ENCODE peak calls at places on chromosome 2, in eight cellular contexts. One of them, this sample, is unnamed.

GRCh38 chr2:159695798-159696448 is 16.4 kb upstream of the MARCHF7 start:
- DNase-seq in progenitor cell of endocrine pancreas: no peak
- DNase-seq in foreskin fibroblast: no peak
- DNase-seq in stimulated activated naive B cell treated with anti-CD40 and anti-IgM and Interleukin-4, amounts not matched to agents 10 μg/mL and 1 μg/mL and 100 μg/mL, for 72 hours: no peak
- DNase-seq in left cardiac atrium: no peak
- DNase-seq in amniotic stem cell: no peak
- DNase-seq in NCI-H2081: no peak
- DNase-seq in stimulated activated CD8-positive, alpha-beta memory T cell treated with anti-CD3 and anti-CD28 coated beads, Interleukin-2, amount 100 ng/mL, for 1 hour: no peak
- DNase-seq in this sample: no peak

GRCh38 chr2:227033471-227034148 is 130.4 kb downstream of the COL4A4 start:
- DNase-seq in foreskin fibroblast: peak
- DNase-seq in left cardiac atrium: peak
- DNase-seq in stimulated activated CD8-positive, alpha-beta memory T cell treated with anti-CD3 and anti-CD28 coated beads, Interleukin-2, amount 100 ng/mL, for 1 hour: no peak
- DNase-seq in progenitor cell of endocrine pancreas: peak
- DNase-seq in stimulated activated naive B cell treated with anti-CD40 and anti-IgM and Interleukin-4, amounts not matched to agents 10 μg/mL and 1 μg/mL and 100 μg/mL, for 72 hours: no peak
- DNase-seq in NCI-H2081: peak
- DNase-seq in amniotic stem cell: peak
- DNase-seq in this sample: peak

GRCh38 chr2:238596571-238597551 is 170.1 kb downstream of the ASB1 start:
- DNase-seq in stimulated activated naive B cell treated with anti-CD40 and anti-IgM and Interleukin-4, amounts not matched to agents 10 μg/mL and 1 μg/mL and 100 μg/mL, for 72 hours: no peak
- DNase-seq in progenitor cell of endocrine pancreas: no peak
- DNase-seq in NCI-H2081: no peak
- DNase-seq in stimulated activated CD8-positive, alpha-beta memory T cell treated with anti-CD3 and anti-CD28 coated beads, Interleukin-2, amount 100 ng/mL, for 1 hour: no peak
- DNase-seq in foreskin fibroblast: peak
- DNase-seq in left cardiac atrium: peak
- DNase-seq in amniotic stem cell: peak
- DNase-seq in this sample: peak

GRCh38 chr2:162038676-162039075 is 35.3 kb downstream of the DPP4 start:
- DNase-seq in amniotic stem cell: no peak
- DNase-seq in stimulated activated CD8-positive, alpha-beta memory T cell treated with anti-CD3 and anti-CD28 coated beads, Interleukin-2, amount 100 ng/mL, for 1 hour: no peak
- DNase-seq in NCI-H2081: no peak
- DNase-seq in progenitor cell of endocrine pancreas: no peak
- DNase-seq in stimulated activated naive B cell treated with anti-CD40 and anti-IgM and Interleukin-4, amounts not matched to agents 10 μg/mL and 1 μg/mL and 100 μg/mL, for 72 hours: no peak
- DNase-seq in left cardiac atrium: no peak
- DNase-seq in foreskin fibroblast: no peak
- DNase-seq in this sample: no peak

GRCh38 chr2:219533930-219534661 is 9.5 kb downstream of the CHPF start:
- DNase-seq in foreskin fibroblast: no peak
- DNase-seq in amniotic stem cell: no peak
- DNase-seq in stimulated activated naive B cell treated with anti-CD40 and anti-IgM and Interleukin-4, amounts not matched to agents 10 μg/mL and 1 μg/mL and 100 μg/mL, for 72 hours: no peak
- DNase-seq in stimulated activated CD8-positive, alpha-beta memory T cell treated with anti-CD3 and anti-CD28 coated beads, Interleukin-2, amount 100 ng/mL, for 1 hour: no peak
- DNase-seq in NCI-H2081: no peak
- DNase-seq in left cardiac atrium: no peak
- DNase-seq in progenitor cell of endocrine pancreas: no peak
- DNase-seq in this sample: no peak

GRCh38 chr2:219968685-219969345 is 341.4 kb downstream of the SLC4A3 start:
- DNase-seq in left cardiac atrium: no peak
- DNase-seq in foreskin fibroblast: no peak
- DNase-seq in progenitor cell of endocrine pancreas: no peak
- DNase-seq in amniotic stem cell: no peak
- DNase-seq in NCI-H2081: no peak
- DNase-seq in stimulated activated naive B cell treated with anti-CD40 and anti-IgM and Interleukin-4, amounts not matched to agents 10 μg/mL and 1 μg/mL and 100 μg/mL, for 72 hours: no peak
- DNase-seq in stimulated activated CD8-positive, alpha-beta memory T cell treated with anti-CD3 and anti-CD28 coated beads, Interleukin-2, amount 100 ng/mL, for 1 hour: no peak
- DNase-seq in this sample: no peak

GRCh38 chr2:182980115-182980514 is 58.1 kb downstream of the NCKAP1 start:
- DNase-seq in stimulated activated CD8-positive, alpha-beta memory T cell treated with anti-CD3 and anti-CD28 coated beads, Interleukin-2, amount 100 ng/mL, for 1 hour: no peak
- DNase-seq in NCI-H2081: peak
- DNase-seq in stimulated activated naive B cell treated with anti-CD40 and anti-IgM and Interleukin-4, amounts not matched to agents 10 μg/mL and 1 μg/mL and 100 μg/mL, for 72 hours: no peak
- DNase-seq in foreskin fibroblast: peak
- DNase-seq in progenitor cell of endocrine pancreas: no peak
- DNase-seq in amniotic stem cell: peak
- DNase-seq in left cardiac atrium: no peak
- DNase-seq in this sample: peak

GRCh38 chr2:69831354-69831905 is 2.0 kb downstream of the GMCL1 start:
- DNase-seq in progenitor cell of endocrine pancreas: no peak
- DNase-seq in foreskin fibroblast: no peak
- DNase-seq in stimulated activated CD8-positive, alpha-beta memory T cell treated with anti-CD3 and anti-CD28 coated beads, Interleukin-2, amount 100 ng/mL, for 1 hour: no peak
- DNase-seq in amniotic stem cell: no peak
- DNase-seq in stimulated activated naive B cell treated with anti-CD40 and anti-IgM and Interleukin-4, amounts not matched to agents 10 μg/mL and 1 μg/mL and 100 μg/mL, for 72 hours: no peak
- DNase-seq in left cardiac atrium: no peak
- DNase-seq in NCI-H2081: no peak
- DNase-seq in this sample: no peak

GRCh38 chr2:9690252-9690651 is 59.5 kb upstream of the YWHAQ start:
- DNase-seq in NCI-H2081: no peak
- DNase-seq in left cardiac atrium: peak
- DNase-seq in stimulated activated naive B cell treated with anti-CD40 and anti-IgM and Interleukin-4, amounts not matched to agents 10 μg/mL and 1 μg/mL and 100 μg/mL, for 72 hours: peak
- DNase-seq in foreskin fibroblast: no peak
- DNase-seq in amniotic stem cell: peak
- DNase-seq in stimulated activated CD8-positive, alpha-beta memory T cell treated with anti-CD3 and anti-CD28 coated beads, Interleukin-2, amount 100 ng/mL, for 1 hour: no peak
- DNase-seq in progenitor cell of endocrine pancreas: no peak
- DNase-seq in this sample: no peak

GRCh38 chr2:134410831-134411231 is 157.0 kb downstream of the MGAT5 start:
- DNase-seq in amniotic stem cell: no peak
- DNase-seq in NCI-H2081: no peak
- DNase-seq in left cardiac atrium: no peak
- DNase-seq in progenitor cell of endocrine pancreas: no peak
- DNase-seq in foreskin fibroblast: peak
- DNase-seq in stimulated activated naive B cell treated with anti-CD40 and anti-IgM and Interleukin-4, amounts not matched to agents 10 μg/mL and 1 μg/mL and 100 μg/mL, for 72 hours: no peak
- DNase-seq in stimulated activated CD8-positive, alpha-beta memory T cell treated with anti-CD3 and anti-CD28 coated beads, Interleukin-2, amount 100 ng/mL, for 1 hour: no peak
- DNase-seq in this sample: no peak

GRCh38 chr2:207768891-207769596 is 662 bp downstream of the FZD5 start:
- DNase-seq in stimulated activated naive B cell treated with anti-CD40 and anti-IgM and Interleukin-4, amounts not matched to agents 10 μg/mL and 1 μg/mL and 100 μg/mL, for 72 hours: peak
- DNase-seq in stimulated activated CD8-positive, alpha-beta memory T cell treated with anti-CD3 and anti-CD28 coated beads, Interleukin-2, amount 100 ng/mL, for 1 hour: no peak
- DNase-seq in amniotic stem cell: no peak
- DNase-seq in foreskin fibroblast: peak
- DNase-seq in NCI-H2081: peak
- DNase-seq in progenitor cell of endocrine pancreas: no peak
- DNase-seq in left cardiac atrium: peak
- DNase-seq in this sample: no peak

GRCh38 chr2:197309369-197310231 is 980 bp downstream of the ANKRD44 start:
- DNase-seq in left cardiac atrium: peak
- DNase-seq in stimulated activated naive B cell treated with anti-CD40 and anti-IgM and Interleukin-4, amounts not matched to agents 10 μg/mL and 1 μg/mL and 100 μg/mL, for 72 hours: no peak
- DNase-seq in NCI-H2081: peak
- DNase-seq in foreskin fibroblast: no peak
- DNase-seq in stimulated activated CD8-positive, alpha-beta memory T cell treated with anti-CD3 and anti-CD28 coated beads, Interleukin-2, amount 100 ng/mL, for 1 hour: peak
- DNase-seq in amniotic stem cell: no peak
- DNase-seq in progenitor cell of endocrine pancreas: peak
- DNase-seq in this sample: no peak

GRCh38 chr2:240461471-240462072 is 26.1 kb downstream of the GPC1 start:
- DNase-seq in amniotic stem cell: no peak
- DNase-seq in left cardiac atrium: peak
- DNase-seq in NCI-H2081: no peak
- DNase-seq in progenitor cell of endocrine pancreas: no peak
- DNase-seq in stimulated activated naive B cell treated with anti-CD40 and anti-IgM and Interleukin-4, amounts not matched to agents 10 μg/mL and 1 μg/mL and 100 μg/mL, for 72 hours: no peak
- DNase-seq in stimulated activated CD8-positive, alpha-beta memory T cell treated with anti-CD3 and anti-CD28 coated beads, Interleukin-2, amount 100 ng/mL, for 1 hour: no peak
- DNase-seq in foreskin fibroblast: no peak
- DNase-seq in this sample: no peak

This sample was measured in retinal pigment epithelial cell.